ENCODE peak calls at places on chromosome 14, in nine cellular contexts. One of them, this sample, is unnamed.

GRCh38 chr14:63180017-63180416 is 24.2 kb upstream of the RHOJ start:
- DNase-seq in psoas muscle: peak
- DNase-seq in ascending aorta: no peak
- DNase-seq in pancreas: no peak
- DNase-seq in cardiac fibroblast: peak
- DNase-seq in kidney epithelial cell: no peak
- DNase-seq in left lung: no peak
- DNase-seq in uterus: no peak
- DNase-seq in choroid plexus epithelial cell: no peak
- DNase-seq in this sample: no peak

GRCh38 chr14:93941293-93941910 is 14.3 kb downstream of the FAM181A start:
- DNase-seq in psoas muscle: peak
- DNase-seq in ascending aorta: peak
- DNase-seq in pancreas: peak
- DNase-seq in cardiac fibroblast: peak
- DNase-seq in kidney epithelial cell: peak
- DNase-seq in left lung: no peak
- DNase-seq in uterus: no peak
- DNase-seq in choroid plexus epithelial cell: peak
- DNase-seq in this sample: no peak

GRCh38 chr14:22010532-22011242 is 337.1 kb upstream of the OR4E1 start:
- DNase-seq in psoas muscle: no peak
- DNase-seq in ascending aorta: no peak
- DNase-seq in pancreas: no peak
- DNase-seq in cardiac fibroblast: no peak
- DNase-seq in kidney epithelial cell: no peak
- DNase-seq in left lung: no peak
- DNase-seq in uterus: no peak
- DNase-seq in choroid plexus epithelial cell: no peak
- DNase-seq in this sample: no peak

GRCh38 chr14:68458253-68458652 is 334.6 kb downstream of the ZFP36L1 start:
- DNase-seq in psoas muscle: no peak
- DNase-seq in ascending aorta: no peak
- DNase-seq in pancreas: no peak
- DNase-seq in cardiac fibroblast: no peak
- DNase-seq in kidney epithelial cell: no peak
- DNase-seq in left lung: no peak
- DNase-seq in uterus: no peak
- DNase-seq in choroid plexus epithelial cell: no peak
- DNase-seq in this sample: no peak

GRCh38 chr14:98791661-98792060 is 480.3 kb downstream of the BCL11B start:
- DNase-seq in psoas muscle: no peak
- DNase-seq in ascending aorta: no peak
- DNase-seq in pancreas: no peak
- DNase-seq in cardiac fibroblast: no peak
- DNase-seq in kidney epithelial cell: no peak
- DNase-seq in left lung: no peak
- DNase-seq in uterus: no peak
- DNase-seq in choroid plexus epithelial cell: no peak
- DNase-seq in this sample: no peak

GRCh38 chr14:104277416-104278213 is 139.2 kb downstream of the KIF26A start:
- DNase-seq in psoas muscle: peak
- DNase-seq in ascending aorta: peak
- DNase-seq in pancreas: no peak
- DNase-seq in cardiac fibroblast: no peak
- DNase-seq in kidney epithelial cell: no peak
- DNase-seq in left lung: peak
- DNase-seq in uterus: peak
- DNase-seq in choroid plexus epithelial cell: no peak
- DNase-seq in this sample: peak

GRCh38 chr14:79702197-79702596 is 509.1 kb downstream of the DIO2 start:
- DNase-seq in psoas muscle: no peak
- DNase-seq in ascending aorta: no peak
- DNase-seq in pancreas: no peak
- DNase-seq in cardiac fibroblast: no peak
- DNase-seq in kidney epithelial cell: no peak
- DNase-seq in left lung: no peak
- DNase-seq in uterus: no peak
- DNase-seq in choroid plexus epithelial cell: no peak
- DNase-seq in this sample: no peak

GRCh38 chr14:60744566-60744965 is 10.0 kb downstream of the MNAT1 start:
- DNase-seq in psoas muscle: no peak
- DNase-seq in ascending aorta: no peak
- DNase-seq in pancreas: no peak
- DNase-seq in cardiac fibroblast: no peak
- DNase-seq in kidney epithelial cell: no peak
- DNase-seq in left lung: no peak
- DNase-seq in uterus: no peak
- DNase-seq in choroid plexus epithelial cell: no peak
- DNase-seq in this sample: no peak

GRCh38 chr14:100271247-100271939 is 32.4 kb downstream of the YY1 start:
- DNase-seq in psoas muscle: no peak
- DNase-seq in ascending aorta: no peak
- DNase-seq in pancreas: peak
- DNase-seq in cardiac fibroblast: peak
- DNase-seq in kidney epithelial cell: no peak
- DNase-seq in left lung: no peak
- DNase-seq in uterus: no peak
- DNase-seq in choroid plexus epithelial cell: peak
- DNase-seq in this sample: no peak

GRCh38 chr14:79408696-79409095 is 802.6 kb downstream of the DIO2 start:
- DNase-seq in psoas muscle: no peak
- DNase-seq in ascending aorta: no peak
- DNase-seq in pancreas: no peak
- DNase-seq in cardiac fibroblast: no peak
- DNase-seq in kidney epithelial cell: no peak
- DNase-seq in left lung: no peak
- DNase-seq in uterus: no peak
- DNase-seq in choroid plexus epithelial cell: peak
- DNase-seq in this sample: no peak

GRCh38 chr14:91899777-91900176 is 32.4 kb upstream of the TC2N start:
- DNase-seq in psoas muscle: no peak
- DNase-seq in ascending aorta: no peak
- DNase-seq in pancreas: no peak
- DNase-seq in cardiac fibroblast: peak
- DNase-seq in kidney epithelial cell: no peak
- DNase-seq in left lung: no peak
- DNase-seq in uterus: no peak
- DNase-seq in choroid plexus epithelial cell: no peak
- DNase-seq in this sample: no peak

GRCh38 chr14:32933623-32933942 is 5.1 kb upstream of the NPAS3 start:
- DNase-seq in psoas muscle: no peak
- DNase-seq in ascending aorta: no peak
- DNase-seq in pancreas: no peak
- DNase-seq in cardiac fibroblast: peak
- DNase-seq in kidney epithelial cell: no peak
- DNase-seq in left lung: no peak
- DNase-seq in uterus: no peak
- DNase-seq in choroid plexus epithelial cell: peak
- DNase-seq in this sample: no peak

GRCh38 chr14:71141701-71142374 is 234.6 kb downstream of the PCNX1 start:
- DNase-seq in psoas muscle: no peak
- DNase-seq in ascending aorta: no peak
- DNase-seq in pancreas: no peak
- DNase-seq in cardiac fibroblast: peak
- DNase-seq in kidney epithelial cell: no peak
- DNase-seq in left lung: no peak
- DNase-seq in uterus: no peak
- DNase-seq in choroid plexus epithelial cell: peak
- DNase-seq in this sample: no peak

GRCh38 chr14:91228112-91229004 is 16.1 kb downstream of the GPR68 start:
- DNase-seq in psoas muscle: no peak
- DNase-seq in ascending aorta: no peak
- DNase-seq in pancreas: no peak
- DNase-seq in cardiac fibroblast: peak
- DNase-seq in kidney epithelial cell: peak
- DNase-seq in left lung: no peak
- DNase-seq in uterus: no peak
- DNase-seq in choroid plexus epithelial cell: peak
- DNase-seq in this sample: no peak

GRCh38 chr14:92897922-92898599 is 24.9 kb upstream of the CHGA start:
- DNase-seq in psoas muscle: no peak
- DNase-seq in ascending aorta: no peak
- DNase-seq in pancreas: no peak
- DNase-seq in cardiac fibroblast: no peak
- DNase-seq in kidney epithelial cell: no peak
- DNase-seq in left lung: no peak
- DNase-seq in uterus: no peak
- DNase-seq in choroid plexus epithelial cell: peak
- DNase-seq in this sample: no peak

GRCh38 chr14:99724196-99724891 is 40.2 kb downstream of the CYP46A1 start:
- DNase-seq in psoas muscle: no peak
- DNase-seq in ascending aorta: no peak
- DNase-seq in pancreas: no peak
- DNase-seq in cardiac fibroblast: no peak
- DNase-seq in kidney epithelial cell: no peak
- DNase-seq in left lung: no peak
- DNase-seq in uterus: peak
- DNase-seq in choroid plexus epithelial cell: no peak
- DNase-seq in this sample: no peak

GRCh38 chr14:24337824-24338175 is 2.0 kb downstream of the RIPK3 start:
- DNase-seq in psoas muscle: no peak
- DNase-seq in ascending aorta: no peak
- DNase-seq in pancreas: no peak
- DNase-seq in cardiac fibroblast: no peak
- DNase-seq in kidney epithelial cell: no peak
- DNase-seq in left lung: no peak
- DNase-seq in uterus: no peak
- DNase-seq in choroid plexus epithelial cell: no peak
- DNase-seq in this sample: no peak
- TF ChIP-seq CTCF in psoas muscle: no peak
- TF ChIP-seq CTCF in ascending aorta: no peak
- TF ChIP-seq CTCF in pancreas: no peak
- TF ChIP-seq CTCF in cardiac fibroblast: no peak
- TF ChIP-seq CTCF in kidney epithelial cell: no peak
- TF ChIP-seq CTCF in left lung: no peak
- TF ChIP-seq CTCF in uterus: no peak
- TF ChIP-seq CTCF in choroid plexus epithelial cell: no peak
- TF ChIP-seq CTCF in this sample: no peak

GRCh38 chr14:56733396-56733795 is 76.9 kb downstream of the OTX2 start:
- DNase-seq in psoas muscle: no peak
- DNase-seq in ascending aorta: no peak
- DNase-seq in pancreas: no peak
- DNase-seq in cardiac fibroblast: no peak
- DNase-seq in kidney epithelial cell: no peak
- DNase-seq in left lung: no peak
- DNase-seq in uterus: no peak
- DNase-seq in choroid plexus epithelial cell: no peak
- DNase-seq in this sample: no peak

GRCh38 chr14:56731187-56731586 is 79.1 kb downstream of the OTX2 start:
- DNase-seq in psoas muscle: no peak
- DNase-seq in ascending aorta: no peak
- DNase-seq in pancreas: no peak
- DNase-seq in cardiac fibroblast: no peak
- DNase-seq in kidney epithelial cell: no peak
- DNase-seq in left lung: no peak
- DNase-seq in uterus: no peak
- DNase-seq in choroid plexus epithelial cell: no peak
- DNase-seq in this sample: no peak

GRCh38 chr14:56730468-56731145 is 79.7 kb downstream of the OTX2 start:
- DNase-seq in psoas muscle: no peak
- DNase-seq in ascending aorta: no peak
- DNase-seq in pancreas: no peak
- DNase-seq in cardiac fibroblast: no peak
- DNase-seq in kidney epithelial cell: no peak
- DNase-seq in left lung: no peak
- DNase-seq in uterus: no peak
- DNase-seq in choroid plexus epithelial cell: peak
- DNase-seq in this sample: no peak
- H3K4me3 ChIP-seq in psoas muscle: no peak
- H3K4me3 ChIP-seq in ascending aorta: no peak
- H3K4me3 ChIP-seq in pancreas: no peak
- H3K4me3 ChIP-seq in cardiac fibroblast: no peak
- H3K4me3 ChIP-seq in kidney epithelial cell: no peak
- H3K4me3 ChIP-seq in left lung: no peak
- H3K4me3 ChIP-seq in uterus: no peak
- H3K4me3 ChIP-seq in choroid plexus epithelial cell: no peak
- H3K4me3 ChIP-seq in this sample: no peak

GRCh38 chr14:102588821-102589220 is 3.6 kb upstream of the RCOR1 start:
- DNase-seq in psoas muscle: no peak
- DNase-seq in ascending aorta: no peak
- DNase-seq in pancreas: no peak
- DNase-seq in cardiac fibroblast: no peak
- DNase-seq in kidney epithelial cell: no peak
- DNase-seq in left lung: no peak
- DNase-seq in uterus: no peak
- DNase-seq in choroid plexus epithelial cell: no peak
- DNase-seq in this sample: no peak

GRCh38 chr14:102591372-102591943 is 991 bp upstream of the RCOR1 start:
- DNase-seq in psoas muscle: no peak
- DNase-seq in ascending aorta: peak
- DNase-seq in pancreas: peak
- DNase-seq in cardiac fibroblast: peak
- DNase-seq in kidney epithelial cell: no peak
- DNase-seq in left lung: peak
- DNase-seq in uterus: peak
- DNase-seq in choroid plexus epithelial cell: peak
- DNase-seq in this sample: no peak

GRCh38 chr14:102589761-102590290 is 2.6 kb upstream of the RCOR1 start:
- DNase-seq in psoas muscle: no peak
- DNase-seq in ascending aorta: no peak
- DNase-seq in pancreas: no peak
- DNase-seq in cardiac fibroblast: no peak
- DNase-seq in kidney epithelial cell: no peak
- DNase-seq in left lung: no peak
- DNase-seq in uterus: peak
- DNase-seq in choroid plexus epithelial cell: no peak
- DNase-seq in this sample: no peak

GRCh38 chr14:102591944-102592772 is at the start of gene RCOR1:
- DNase-seq in psoas muscle: peak
- DNase-seq in ascending aorta: peak
- DNase-seq in pancreas: peak
- DNase-seq in cardiac fibroblast: peak
- DNase-seq in kidney epithelial cell: peak
- DNase-seq in left lung: peak
- DNase-seq in uterus: peak
- DNase-seq in choroid plexus epithelial cell: peak
- DNase-seq in this sample: peak

DNA sequence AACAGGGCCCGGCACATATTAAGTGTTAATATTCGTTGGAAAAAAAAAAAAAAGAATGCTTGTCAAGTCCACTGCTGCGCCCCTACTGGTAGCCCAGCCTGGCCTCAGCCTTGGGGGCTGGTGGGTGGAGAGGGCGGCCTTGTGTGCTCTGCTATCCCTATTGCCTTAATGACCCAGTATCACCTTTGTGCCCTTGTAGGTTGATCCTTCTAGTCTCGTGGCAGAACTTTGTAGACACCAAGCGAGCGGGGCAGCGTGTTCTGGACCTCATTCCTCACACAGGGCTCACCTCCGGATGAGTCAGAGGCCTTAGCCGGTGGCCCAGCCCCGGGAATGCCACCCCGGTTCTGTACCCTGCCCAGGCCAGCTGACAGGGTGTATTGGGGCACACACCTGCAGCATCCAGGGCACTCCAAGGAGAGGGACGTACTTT is 1.8 kb upstream of the RCOR1 start:
- DNase-seq in psoas muscle: peak
- DNase-seq in ascending aorta: no peak
- DNase-seq in pancreas: peak
- DNase-seq in cardiac fibroblast: peak
- DNase-seq in kidney epithelial cell: no peak
- DNase-seq in left lung: no peak
- DNase-seq in uterus: peak
- DNase-seq in choroid plexus epithelial cell: peak
- DNase-seq in this sample: no peak
- TF ChIP-seq CTCF in psoas muscle: peak
- TF ChIP-seq CTCF in ascending aorta: no peak
- TF ChIP-seq CTCF in pancreas: no peak
- TF ChIP-seq CTCF in cardiac fibroblast: peak
- TF ChIP-seq CTCF in kidney epithelial cell: peak
- TF ChIP-seq CTCF in left lung: no peak
- TF ChIP-seq CTCF in uterus: peak
- TF ChIP-seq CTCF in choroid plexus epithelial cell: peak
- TF ChIP-seq CTCF in this sample: peak

GRCh38 chr14:72644038-72644437 is 249.9 kb downstream of the DPF3 start:
- DNase-seq in psoas muscle: no peak
- DNase-seq in ascending aorta: no peak
- DNase-seq in pancreas: no peak
- DNase-seq in cardiac fibroblast: no peak
- DNase-seq in kidney epithelial cell: no peak
- DNase-seq in left lung: no peak
- DNase-seq in uterus: no peak
- DNase-seq in choroid plexus epithelial cell: no peak
- DNase-seq in this sample: peak
- H3K4me3 ChIP-seq in psoas muscle: no peak
- H3K4me3 ChIP-seq in ascending aorta: no peak
- H3K4me3 ChIP-seq in pancreas: no peak
- H3K4me3 ChIP-seq in cardiac fibroblast: no peak
- H3K4me3 ChIP-seq in kidney epithelial cell: no peak
- H3K4me3 ChIP-seq in left lung: no peak
- H3K4me3 ChIP-seq in uterus: no peak
- H3K4me3 ChIP-seq in choroid plexus epithelial cell: no peak
- H3K4me3 ChIP-seq in this sample: no peak

This sample was measured in dorsolateral prefrontal cortex.